ENCODE peak calls at places on chromosome 5, in four cellular contexts. D is HT1080; S is DMS79 treated with DMSO at 0.1 percent for 48 hours; Y is stimulated activated CD4-positive, alpha-beta T cell treated with anti-CD3 and anti-CD28 coated beads, Interleukin-2, amount 100 ng/mL, for 24 hours. U is an unnamed sample.

GRCh38 chr5:88694087-88694703 is 188.8 kb downstream of the MEF2C start:
- DNase-seq in D (no peak), S (no peak), Y (no peak), U (no peak)

GRCh38 chr5:116301110-116301509 is 216.3 kb downstream of the COMMD10 start:
- DNase-seq in D (no peak), S (no peak), Y (no peak), U (no peak)

GRCh38 chr5:8981496-8981895 is 564.4 kb downstream of the SEMA5A start:
- DNase-seq in D (peak; percentile 62), S (no peak), Y (no peak), U (no peak)

GRCh38 chr5:34053133-34053532 is 10.1 kb upstream of the C1QTNF3 start:
- DNase-seq in D (peak; percentile 49), S (peak; percentile 21), Y (no peak), U (no peak)

GRCh38 chr5:95641803-95642220 is 4.8 kb upstream of the RFESD start:
- DNase-seq in D (no peak), S (no peak), Y (no peak), U (no peak)

GRCh38 chr5:154313360-154314017 is 123.0 kb downstream of the GALNT10 start:
- DNase-seq in D (no peak), S (no peak), Y (no peak), U (no peak)

GRCh38 chr5:149559712-149560111 is 8.5 kb upstream of the CSNK1A1 start:
- DNase-seq in D (no peak), S (no peak), Y (no peak), U (no peak)

GRCh38 chr5:43121565-43122484 is 1.1 kb downstream of the ZNF131 start:
- DNase-seq in D (peak; percentile 36), S (peak; percentile 65), Y (no peak), U (no peak)

GRCh38 chr5:158639876-158640570 is 459.7 kb downstream of the EBF1 start:
- DNase-seq in D (peak; percentile 56), S (no peak), Y (no peak), U (no peak)

GRCh38 chr5:143557061-143557818 is 153.8 kb upstream of the NR3C1 start:
- DNase-seq in D (peak; percentile 27), S (no peak), Y (no peak), U (no peak)

GRCh38 chr5:96662725-96663513 is 743 bp downstream of the CAST start:
- DNase-seq in D (peak; percentile 96), S (peak; percentile 83), Y (peak; percentile 87), U (peak; percentile 90)

GRCh38 chr5:36741138-36741537 is 134.7 kb downstream of the SLC1A3 start:
- DNase-seq in D (no peak), S (no peak), Y (no peak), U (no peak)

GRCh38 chr5:96370981-96371380 is 62.1 kb downstream of the PCSK1 start:
- DNase-seq in D (no peak), S (no peak), Y (no peak), U (no peak)

GRCh38 chr5:9519537-9519936 is 26.3 kb downstream of the SEMA5A start:
- DNase-seq in D (no peak), S (no peak), Y (no peak), U (no peak)

GRCh38 chr5:179270581-179271300 is 74.5 kb downstream of the ADAMTS2 start:
- DNase-seq in D (no peak), S (no peak), Y (no peak), U (no peak)

GRCh38 chr5:2011481-2012411 is 129.0 kb upstream of the IRX4 start:
- DNase-seq in D (no peak), S (no peak), Y (no peak), U (no peak)

GRCh38 chr5:72848474-72849428 is 32.3 kb downstream of the TNPO1 start:
- DNase-seq in D (peak; percentile 29), S (no peak), Y (peak; percentile 63), U (peak; percentile 32)

GRCh38 chr5:90421136-90421535 is 11.6 kb upstream of the CETN3 start:
- DNase-seq in D (no peak), S (no peak), Y (no peak), U (no peak)

GRCh38 chr5:61228691-61229280 is 66.5 kb upstream of the SMIM15 start:
- DNase-seq in D (peak; percentile 87), S (peak; percentile 37), Y (no peak), U (no peak)

GRCh38 chr5:72988769-72989168 is 32.9 kb downstream of the FCHO2 start:
- DNase-seq in D (peak; percentile 16), S (no peak), Y (no peak), U (no peak)

GRCh38 chr5:143026380-143026779 is 256.2 kb downstream of the ARHGAP26 start:
- DNase-seq in D (no peak), S (no peak), Y (no peak), U (no peak)

GRCh38 chr5:174245506-174245905 is 200.0 kb downstream of the NSG2 start:
- DNase-seq in D (no peak), S (no peak), Y (no peak), U (no peak)

GRCh38 chr5:124812771-124813358 is 66.4 kb upstream of the ZNF608 start:
- DNase-seq in D (peak; percentile 13), S (no peak), Y (no peak), U (no peak)

GRCh38 chr5:34587355-34588241 is 68.5 kb upstream of the RAI14 start:
- DNase-seq in D (peak; percentile 65), S (no peak), Y (no peak), U (no peak)

GRCh38 chr5:9766581-9766980 is 136.4 kb upstream of the TAS2R1 start:
- DNase-seq in D (peak; percentile 58), S (no peak), Y (no peak), U (no peak)

GRCh38 chr5:160011471-160011870 is 2.5 kb downstream of the TTC1 start:
- DNase-seq in D (no peak), S (no peak), Y (no peak), U (no peak)

GRCh38 chr5:123503299-123503698 is 8.7 kb upstream of the CSNK1G3 start:
- DNase-seq in D (no peak), S (no peak), Y (no peak), U (no peak)